ENCODE peak calls at places on chromosomes 4 and X, in nine cellular contexts. A is activated CD8-positive, alpha-beta memory T cell treated with anti-CD3 and anti-CD28 coated beads for 48 hours; W is CD8-positive, alpha-beta T cell; E is Calu3; H is GM19239; F is lung; B is GM04504; V is NB4; T is thyroid gland. M is an unnamed sample.

GRCh38 chrX:21873063-21873785 is 17.4 kb downstream of the YY2 start:
- DNase-seq in A (no peak), W (no peak), E (no peak), H (no peak), F (no peak), B (no peak), V (no peak), T (no peak), M (no peak)

GRCh38 chr4:22986262-22986661 is 293.5 kb downstream of the GBA3 start:
- DNase-seq in A (no peak), W (no peak), E (no peak), H (no peak), F (no peak), B (no peak), V (no peak), T (no peak), M (no peak)

GRCh38 chr4:62118558-62118957 is 918.4 kb downstream of the ADGRL3 start:
- DNase-seq in A (no peak), W (no peak), E (no peak), H (no peak), F (no peak), B (no peak), V (no peak), T (no peak), M (no peak)

GRCh38 chr4:40196724-40197281 is at the start of gene RHOH:
- DNase-seq in A (no peak), W (peak), E (no peak), H (no peak), F (no peak), B (no peak), V (peak), T (no peak), M (no peak)

GRCh38 chr4:85823295-85823694 is 348.3 kb downstream of the ARHGAP24 start:
- DNase-seq in A (no peak), W (no peak), E (no peak), H (no peak), F (no peak), B (no peak), V (no peak), T (peak), M (no peak)

GRCh38 chr4:88102029-88102428 is 56.4 kb downstream of the ABCG2 start:
- DNase-seq in A (no peak), W (no peak), E (no peak), H (no peak), F (no peak), B (no peak), V (no peak), T (no peak), M (no peak)

GRCh38 chrX:79604364-79604763 is 237.2 kb upstream of the ITM2A start:
- DNase-seq in A (no peak), W (no peak), E (no peak), H (no peak), F (no peak), B (no peak), V (no peak), T (no peak), M (no peak)

GRCh38 chrX:39850630-39851152 is 247.1 kb downstream of the BCOR start:
- DNase-seq in A (no peak), W (no peak), E (no peak), H (no peak), F (no peak), B (peak), V (peak), T (no peak), M (no peak)

GRCh38 chr4:184355111-184355604 is 119.2 kb downstream of the IRF2 start:
- DNase-seq in A (no peak), W (no peak), E (peak), H (no peak), F (peak), B (peak), V (peak), T (no peak), M (peak)

GRCh38 chr4:159191989-159192388 is 89.1 kb downstream of the RAPGEF2 start:
- DNase-seq in A (no peak), W (no peak), E (peak), H (no peak), F (no peak), B (peak), V (peak), T (no peak), M (no peak)

GRCh38 chr4:159446266-159446976 is 343.5 kb downstream of the RAPGEF2 start:
- DNase-seq in A (no peak), W (no peak), E (peak), H (peak), F (peak), B (peak), V (peak), T (peak), M (peak)

GRCh38 chr4:61277785-61278184 is 77.7 kb downstream of the ADGRL3 start:
- DNase-seq in A (no peak), W (no peak), E (no peak), H (no peak), F (no peak), B (no peak), V (no peak), T (no peak), M (no peak)

GRCh38 chr4:2797188-2797544 is 4.3 kb downstream of the SH3BP2 start:
- DNase-seq in A (no peak), W (no peak), E (no peak), H (no peak), F (no peak), B (no peak), V (no peak), T (no peak), M (no peak)

GRCh38 chr4:4480685-4481393 is 61.0 kb downstream of the STX18 start:
- DNase-seq in A (no peak), W (no peak), E (no peak), H (no peak), F (no peak), B (no peak), V (peak), T (no peak), M (no peak)

GRCh38 chr4:43244688-43245382 is 352.3 kb downstream of the GRXCR1 start:
- DNase-seq in A (no peak), W (no peak), E (no peak), H (peak), F (no peak), B (no peak), V (no peak), T (no peak), M (peak)

GRCh38 chr4:120070191-120070590 is 3.5 kb upstream of the MAD2L1 start:
- DNase-seq in A (no peak), W (no peak), E (no peak), H (no peak), F (no peak), B (peak), V (no peak), T (no peak), M (no peak)

GRCh38 chrX:12013220-12013619 is 125.1 kb upstream of the FRMPD4 start:
- DNase-seq in A (no peak), W (no peak), E (no peak), H (no peak), F (no peak), B (no peak), V (no peak), T (no peak), M (no peak)

GRCh38 chr4:145557720-145558119 is 61.5 kb upstream of the MMAA start:
- DNase-seq in A (peak), W (no peak), E (peak), H (peak), F (peak), B (peak), V (peak), T (peak), M (peak)

GRCh38 chr4:25950476-25951389 is 36.7 kb downstream of the SMIM20 start:
- DNase-seq in A (no peak), W (no peak), E (no peak), H (no peak), F (no peak), B (no peak), V (no peak), T (no peak), M (no peak)

GRCh38 chr4:17236686-17237085 is 275.2 kb downstream of the QDPR start:
- DNase-seq in A (no peak), W (no peak), E (no peak), H (no peak), F (no peak), B (peak), V (no peak), T (no peak), M (no peak)

GRCh38 chrX:106698693-106699092 is 27.8 kb upstream of the RNF128 start:
- DNase-seq in A (no peak), W (no peak), E (no peak), H (no peak), F (no peak), B (no peak), V (no peak), T (no peak), M (no peak)

GRCh38 chr4:2297606-2298517 is 36.0 kb upstream of the MXD4 start:
- DNase-seq in A (no peak), W (no peak), E (no peak), H (no peak), F (no peak), B (no peak), V (no peak), T (no peak), M (no peak)

GRCh38 chrX:29545878-29546277 is 669.5 kb upstream of the MAGEB2 start:
- DNase-seq in A (no peak), W (no peak), E (no peak), H (no peak), F (no peak), B (no peak), V (peak), T (no peak), M (no peak)

GRCh38 chrX:87571965-87572364 is 54.4 kb downstream of the KLHL4 start:
- DNase-seq in A (no peak), W (no peak), E (no peak), H (no peak), F (no peak), B (no peak), V (no peak), T (no peak), M (no peak)

GRCh38 chr4:7061815-7062214 is 6.0 kb downstream of the GRPEL1 start:
- DNase-seq in A (no peak), W (no peak), E (no peak), H (no peak), F (no peak), B (no peak), V (no peak), T (no peak), M (no peak)

GRCh38 chr4:38965866-38966265 is 66.3 kb downstream of the TMEM156 start:
- DNase-seq in A (no peak), W (no peak), E (no peak), H (no peak), F (no peak), B (no peak), V (no peak), T (no peak), M (no peak)

GRCh38 chrX:17654116-17654515 is 83.2 kb upstream of the SCML1 start:
- DNase-seq in A (peak), W (no peak), E (no peak), H (no peak), F (no peak), B (no peak), V (no peak), T (no peak), M (no peak)

GRCh38 chrX:18461431-18461830 is 36.0 kb downstream of the CDKL5 start:
- DNase-seq in A (no peak), W (no peak), E (no peak), H (no peak), F (no peak), B (no peak), V (no peak), T (no peak), M (no peak)

GRCh38 chr4:23500876-23501275 is 389.0 kb downstream of the PPARGC1A start:
- DNase-seq in A (no peak), W (no peak), E (no peak), H (no peak), F (no peak), B (no peak), V (no peak), T (no peak), M (no peak)

GRCh38 chrX:9429767-9430166 is 35.1 kb upstream of the TBL1X start:
- DNase-seq in A (no peak), W (no peak), E (no peak), H (no peak), F (no peak), B (no peak), V (no peak), T (peak), M (no peak)

GRCh38 chr4:181289203-181289602 is 954.0 kb upstream of the TENM3 start:
- DNase-seq in A (no peak), W (no peak), E (no peak), H (no peak), F (no peak), B (no peak), V (no peak), T (no peak), M (no peak)

GRCh38 chrX:47482512-47483309 is at the start of gene ZNF41:
- DNase-seq in A (peak), W (peak), E (peak), H (peak), F (peak), B (no peak), V (peak), T (peak), M (peak)

GRCh38 chr4:181006509-181007290 is 1236.5 kb upstream of the TENM3 start:
- DNase-seq in A (no peak), W (no peak), E (no peak), H (no peak), F (no peak), B (no peak), V (no peak), T (no peak), M (no peak)

M was measured in GM12878.